ENCODE peak calls at places on chromosomes 2 and 18, in nine cellular contexts. L is mesendoderm, A is NCI-H2081, K is GM19239, V is kidney epithelial cell, Q is NCI-H774, D is SW480, R is Calu3, N is kidney tubule cell. E is an unnamed sample.

GRCh38 chr2:206477296-206477695 is 34.0 kb downstream of the ADAM23 start:
- DNase-seq in D (no peak), L (no peak), Q (no peak), V (no peak), N (no peak), R (no peak), K (no peak), A (peak), E (no peak)

GRCh38 chr2:181575650-181576025 is 81.3 kb downstream of the CERKL start:
- DNase-seq in K (no peak), A (peak), N (no peak), D (no peak), L (no peak), V (no peak), Q (no peak), R (no peak), E (no peak)

GRCh38 chr18:6327895-6328623 is 86.7 kb downstream of the L3MBTL4 start:
- DNase-seq in D (no peak), L (no peak), N (no peak), V (no peak), Q (no peak), A (peak), K (no peak), R (no peak), E (no peak)

GRCh38 chr18:29377346-29377745 is 1200.4 kb upstream of the CDH2 start:
- DNase-seq in R (no peak), D (no peak), V (no peak), A (no peak), K (no peak), N (no peak), Q (no peak), L (no peak), E (no peak)

GRCh38 chr18:7111134-7111533 is 6.5 kb downstream of the LAMA1 start:
- DNase-seq in L (peak), K (no peak), A (no peak), Q (no peak), V (no peak), N (no peak), D (no peak), R (no peak), E (no peak)

GRCh38 chr2:160352492-160352891 is 141.1 kb downstream of the RBMS1 start:
- DNase-seq in A (no peak), D (no peak), V (no peak), Q (no peak), K (no peak), N (no peak), L (no peak), R (no peak), E (no peak)

GRCh38 chr2:223203971-223204370 is 152.0 kb downstream of the KCNE4 start:
- DNase-seq in V (no peak), A (no peak), N (peak), Q (no peak), R (no peak), D (no peak), K (no peak), L (no peak), E (no peak)

GRCh38 chr18:70600225-70600925 is 311.5 kb downstream of the SOCS6 start:
- DNase-seq in A (no peak), Q (no peak), V (no peak), R (no peak), L (no peak), D (no peak), N (no peak), K (no peak), E (no peak)

GRCh38 chr2:27747827-27748352 is 23.6 kb upstream of the MRPL33 start:
- DNase-seq in V (no peak), K (no peak), A (no peak), N (no peak), L (no peak), D (no peak), R (no peak), Q (no peak), E (no peak)

GRCh38 chr2:207394812-207395534 is 134.8 kb upstream of the CREB1 start:
- DNase-seq in V (peak), A (peak), K (no peak), D (peak), L (no peak), Q (no peak), R (no peak), N (peak), E (no peak)

GRCh38 chr2:179021258-179021657 is 28.7 kb downstream of the CCDC141 start:
- DNase-seq in R (no peak), L (no peak), V (no peak), N (no peak), Q (no peak), D (no peak), A (no peak), K (peak), E (no peak)

GRCh38 chr2:12006841-12007240 is 260.4 kb downstream of the LPIN1 start:
- DNase-seq in Q (no peak), D (no peak), A (no peak), K (no peak), L (peak), V (no peak), R (peak), N (peak), E (no peak)

GRCh38 chr2:207499114-207499513 is 30.6 kb upstream of the CREB1 start:
- DNase-seq in R (no peak), V (no peak), K (no peak), Q (no peak), A (no peak), D (no peak), L (no peak), N (no peak), E (no peak)

GRCh38 chr18:22558945-22559385 is 141.2 kb upstream of the CTAGE1 start:
- DNase-seq in L (peak), R (peak), V (no peak), D (peak), Q (no peak), A (no peak), K (no peak), N (peak), E (peak)

GRCh38 chr2:122764019-122764418 is 1008.6 kb downstream of the TSN start:
- DNase-seq in A (no peak), D (no peak), N (no peak), Q (no peak), V (no peak), R (no peak), K (no peak), L (no peak), E (no peak)

GRCh38 chr2:183487316-183487715 is 363.1 kb downstream of the NUP35 start:
- DNase-seq in V (no peak), L (no peak), R (no peak), N (no peak), D (no peak), A (no peak), K (no peak), Q (no peak), E (no peak)

GRCh38 chr2:21040468-21041377 is 3.1 kb downstream of the APOB start:
- DNase-seq in N (no peak), V (no peak), D (no peak), A (no peak), K (no peak), L (no peak), Q (no peak), R (no peak), E (no peak)

GRCh38 chr2:240211598-240212424 is 71.4 kb upstream of the OTOS start:
- DNase-seq in L (no peak), D (no peak), N (no peak), Q (no peak), R (no peak), K (no peak), V (no peak), A (no peak), E (no peak)

GRCh38 chr2:205656426-205656795 is 25.9 kb upstream of the NRP2 start:
- DNase-seq in N (no peak), L (no peak), Q (no peak), V (no peak), D (no peak), A (no peak), K (no peak), R (no peak), E (no peak)

GRCh38 chr2:7281348-7281747 is 364.1 kb downstream of the RNF144A start:
- DNase-seq in D (no peak), K (no peak), L (no peak), V (no peak), N (no peak), R (no peak), A (no peak), Q (no peak), E (no peak)

GRCh38 chr2:149055751-149056150 is 17.3 kb downstream of the LYPD6B start:
- DNase-seq in R (no peak), A (no peak), N (peak), D (no peak), K (no peak), Q (no peak), L (no peak), V (no peak), E (no peak)

GRCh38 chr2:237126519-237126918 is 40.8 kb downstream of the COPS8 start:
- DNase-seq in R (no peak), L (no peak), A (no peak), N (no peak), D (no peak), Q (no peak), V (no peak), K (no peak), E (no peak)

GRCh38 chr2:62589691-62590356 is 83.8 kb upstream of the TMEM17 start:
- DNase-seq in V (no peak), N (no peak), D (no peak), K (no peak), L (no peak), Q (no peak), A (no peak), R (no peak), E (no peak)

GRCh38 chr2:12694990-12695774 is 21.6 kb upstream of the TRIB2 start:
- DNase-seq in D (no peak), L (no peak), Q (no peak), K (no peak), A (no peak), V (no peak), R (no peak), N (no peak), E (no peak)

GRCh38 chr2:221791840-221792239 is 219.7 kb upstream of the EPHA4 start:
- DNase-seq in Q (no peak), V (no peak), A (no peak), K (no peak), R (no peak), L (no peak), D (no peak), N (peak), E (no peak)

GRCh38 chr2:202051499-202052161 is 18.0 kb downstream of the FZD7 start:
- DNase-seq in Q (no peak), V (no peak), L (peak), K (no peak), D (no peak), N (no peak), A (no peak), R (no peak), E (no peak)

GRCh38 chr18:72700961-72701710 is 157.0 kb upstream of the CBLN2 start:
- DNase-seq in K (no peak), A (peak), N (peak), Q (peak), L (peak), R (no peak), D (peak), V (no peak), E (no peak)

GRCh38 chr2:213764849-213765248 is 480.6 kb downstream of the SPAG16 start:
- DNase-seq in V (no peak), L (no peak), R (no peak), Q (no peak), A (no peak), N (no peak), K (no peak), D (no peak), E (no peak)

GRCh38 chr2:96100893-96101304 is 15.5 kb downstream of the ADRA2B start:
- DNase-seq in D (no peak), R (no peak), Q (no peak), N (no peak), V (no peak), L (no peak), K (no peak), A (no peak), E (peak)